ENCODE peak calls at places on chromosome 16, in ten cellular contexts. One of them, this sample, is unnamed. For H3K4me1, the result is how much of the 10 kb centered on the place peaks cover.

GRCh38 chr16:8346291-8346690 is 244.0 kb downstream of the TMEM114 start:
- DNase-seq in effector memory CD4-positive, alpha-beta T cell: no peak
- DNase-seq in heart left ventricle: no peak
- DNase-seq in GM23338: peak
- DNase-seq in prostate gland: no peak
- DNase-seq in SK-N-SH: no peak
- DNase-seq in H9: no peak
- DNase-seq in GM23248: peak
- DNase-seq in CD4-positive, CD25-positive, alpha-beta regulatory T cell: no peak
- DNase-seq in body of pancreas: peak
- DNase-seq in this sample: no peak

GRCh38 chr16:15960124-15960971 is 10.9 kb downstream of the ABCC1 start:
- DNase-seq in prostate gland: no peak
- DNase-seq in effector memory CD4-positive, alpha-beta T cell: no peak
- DNase-seq in GM23338: peak
- DNase-seq in SK-N-SH: no peak
- DNase-seq in CD4-positive, CD25-positive, alpha-beta regulatory T cell: no peak
- DNase-seq in body of pancreas: no peak
- DNase-seq in GM23248: no peak
- DNase-seq in H9: no peak
- DNase-seq in heart left ventricle: no peak
- DNase-seq in this sample: no peak

GRCh38 chr16:49274936-49275730 is 6.5 kb downstream of the CBLN1 start:
- DNase-seq in SK-N-SH: no peak
- DNase-seq in prostate gland: no peak
- DNase-seq in GM23338: peak
- DNase-seq in GM23248: no peak
- DNase-seq in body of pancreas: no peak
- DNase-seq in heart left ventricle: no peak
- DNase-seq in effector memory CD4-positive, alpha-beta T cell: no peak
- DNase-seq in H9: peak
- DNase-seq in CD4-positive, CD25-positive, alpha-beta regulatory T cell: no peak
- DNase-seq in this sample: no peak

GRCh38 chr16:50309527-50310307 is 43.4 kb downstream of the ADCY7 start:
- DNase-seq in GM23338: no peak
- DNase-seq in H9: no peak
- DNase-seq in SK-N-SH: peak
- DNase-seq in body of pancreas: no peak
- DNase-seq in GM23248: no peak
- DNase-seq in prostate gland: no peak
- DNase-seq in effector memory CD4-positive, alpha-beta T cell: no peak
- DNase-seq in heart left ventricle: no peak
- DNase-seq in CD4-positive, CD25-positive, alpha-beta regulatory T cell: no peak
- DNase-seq in this sample: no peak

GRCh38 chr16:23013484-23013883 is 135.8 kb downstream of the USP31 start:
- DNase-seq in effector memory CD4-positive, alpha-beta T cell: no peak
- DNase-seq in SK-N-SH: no peak
- DNase-seq in body of pancreas: no peak
- DNase-seq in H9: no peak
- DNase-seq in heart left ventricle: no peak
- DNase-seq in CD4-positive, CD25-positive, alpha-beta regulatory T cell: no peak
- DNase-seq in prostate gland: no peak
- DNase-seq in GM23338: peak
- DNase-seq in GM23248: peak
- DNase-seq in this sample: peak

GRCh38 chr16:31050280-31051030 is 17.1 kb downstream of the STX4 start:
- DNase-seq in GM23248: no peak
- DNase-seq in body of pancreas: no peak
- DNase-seq in SK-N-SH: no peak
- DNase-seq in heart left ventricle: no peak
- DNase-seq in H9: no peak
- DNase-seq in GM23338: peak
- DNase-seq in CD4-positive, CD25-positive, alpha-beta regulatory T cell: no peak
- DNase-seq in effector memory CD4-positive, alpha-beta T cell: no peak
- DNase-seq in prostate gland: no peak
- DNase-seq in this sample: no peak

GRCh38 chr16:20854963-20855362 is 45.2 kb downstream of the DCUN1D3 start:
- DNase-seq in heart left ventricle: no peak
- DNase-seq in H9: no peak
- DNase-seq in SK-N-SH: no peak
- DNase-seq in body of pancreas: no peak
- DNase-seq in GM23338: no peak
- DNase-seq in CD4-positive, CD25-positive, alpha-beta regulatory T cell: no peak
- DNase-seq in effector memory CD4-positive, alpha-beta T cell: no peak
- DNase-seq in GM23248: no peak
- DNase-seq in prostate gland: no peak
- DNase-seq in this sample: no peak

GRCh38 chr16:72094266-72094610 is 591 bp downstream of the DHX38 start:
- DNase-seq in body of pancreas: no peak
- DNase-seq in CD4-positive, CD25-positive, alpha-beta regulatory T cell: no peak
- DNase-seq in GM23248: peak
- DNase-seq in SK-N-SH: no peak
- DNase-seq in GM23338: peak
- DNase-seq in prostate gland: no peak
- DNase-seq in heart left ventricle: no peak
- DNase-seq in effector memory CD4-positive, alpha-beta T cell: no peak
- DNase-seq in H9: no peak
- DNase-seq in this sample: no peak

GRCh38 chr16:68083239-68083781 is 1.9 kb upstream of the NFATC3 start:
- DNase-seq in GM23338: no peak
- DNase-seq in heart left ventricle: no peak
- DNase-seq in prostate gland: no peak
- DNase-seq in SK-N-SH: no peak
- DNase-seq in CD4-positive, CD25-positive, alpha-beta regulatory T cell: no peak
- DNase-seq in body of pancreas: no peak
- DNase-seq in H9: no peak
- DNase-seq in GM23248: no peak
- DNase-seq in effector memory CD4-positive, alpha-beta T cell: no peak
- DNase-seq in this sample: no peak
- H3K4me1 ChIP-seq in GM23338: under half
- H3K4me1 ChIP-seq in heart left ventricle: half or more
- H3K4me1 ChIP-seq in prostate gland: under half
- H3K4me1 ChIP-seq in SK-N-SH: under half
- H3K4me1 ChIP-seq in CD4-positive, CD25-positive, alpha-beta regulatory T cell: half or more
- H3K4me1 ChIP-seq in body of pancreas: under half
- H3K4me1 ChIP-seq in H9: under half
- H3K4me1 ChIP-seq in GM23248: under half
- H3K4me1 ChIP-seq in effector memory CD4-positive, alpha-beta T cell: half or more
- H3K4me1 ChIP-seq in this sample: under half

GRCh38 chr16:75105306-75106061 is 11.1 kb downstream of the LDHD start:
- DNase-seq in body of pancreas: no peak
- DNase-seq in effector memory CD4-positive, alpha-beta T cell: no peak
- DNase-seq in GM23338: no peak
- DNase-seq in H9: peak
- DNase-seq in prostate gland: no peak
- DNase-seq in GM23248: peak
- DNase-seq in CD4-positive, CD25-positive, alpha-beta regulatory T cell: no peak
- DNase-seq in SK-N-SH: peak
- DNase-seq in heart left ventricle: no peak
- DNase-seq in this sample: no peak
- H3K4me1 ChIP-seq in body of pancreas: under half
- H3K4me1 ChIP-seq in effector memory CD4-positive, alpha-beta T cell: under half
- H3K4me1 ChIP-seq in GM23338: under half
- H3K4me1 ChIP-seq in H9: under half
- H3K4me1 ChIP-seq in prostate gland: under half
- H3K4me1 ChIP-seq in GM23248: under half
- H3K4me1 ChIP-seq in CD4-positive, CD25-positive, alpha-beta regulatory T cell: half or more
- H3K4me1 ChIP-seq in SK-N-SH: under half
- H3K4me1 ChIP-seq in heart left ventricle: under half
- H3K4me1 ChIP-seq in this sample: under half

GRCh38 chr16:58125781-58126335 is 3.3 kb downstream of the CFAP20 start:
- DNase-seq in heart left ventricle: no peak
- DNase-seq in H9: no peak
- DNase-seq in effector memory CD4-positive, alpha-beta T cell: no peak
- DNase-seq in GM23338: no peak
- DNase-seq in prostate gland: no peak
- DNase-seq in CD4-positive, CD25-positive, alpha-beta regulatory T cell: no peak
- DNase-seq in SK-N-SH: no peak
- DNase-seq in GM23248: peak
- DNase-seq in body of pancreas: no peak
- DNase-seq in this sample: no peak

GRCh38 chr16:58126451-58126968 is 2.7 kb downstream of the CFAP20 start:
- DNase-seq in GM23338: no peak
- DNase-seq in CD4-positive, CD25-positive, alpha-beta regulatory T cell: no peak
- DNase-seq in prostate gland: no peak
- DNase-seq in heart left ventricle: no peak
- DNase-seq in effector memory CD4-positive, alpha-beta T cell: no peak
- DNase-seq in body of pancreas: no peak
- DNase-seq in GM23248: peak
- DNase-seq in SK-N-SH: no peak
- DNase-seq in H9: no peak
- DNase-seq in this sample: no peak

GRCh38 chr16:58124601-58124915 is 4.6 kb downstream of the CFAP20 start:
- DNase-seq in effector memory CD4-positive, alpha-beta T cell: no peak
- DNase-seq in H9: no peak
- DNase-seq in CD4-positive, CD25-positive, alpha-beta regulatory T cell: no peak
- DNase-seq in body of pancreas: no peak
- DNase-seq in GM23338: no peak
- DNase-seq in GM23248: peak
- DNase-seq in prostate gland: no peak
- DNase-seq in heart left ventricle: no peak
- DNase-seq in SK-N-SH: no peak
- DNase-seq in this sample: no peak

GRCh38 chr16:58125041-58125440 is 4.1 kb downstream of the CFAP20 start:
- DNase-seq in CD4-positive, CD25-positive, alpha-beta regulatory T cell: no peak
- DNase-seq in effector memory CD4-positive, alpha-beta T cell: no peak
- DNase-seq in body of pancreas: no peak
- DNase-seq in GM23248: peak
- DNase-seq in GM23338: no peak
- DNase-seq in prostate gland: no peak
- DNase-seq in SK-N-SH: no peak
- DNase-seq in H9: no peak
- DNase-seq in heart left ventricle: no peak
- DNase-seq in this sample: no peak

DNA sequence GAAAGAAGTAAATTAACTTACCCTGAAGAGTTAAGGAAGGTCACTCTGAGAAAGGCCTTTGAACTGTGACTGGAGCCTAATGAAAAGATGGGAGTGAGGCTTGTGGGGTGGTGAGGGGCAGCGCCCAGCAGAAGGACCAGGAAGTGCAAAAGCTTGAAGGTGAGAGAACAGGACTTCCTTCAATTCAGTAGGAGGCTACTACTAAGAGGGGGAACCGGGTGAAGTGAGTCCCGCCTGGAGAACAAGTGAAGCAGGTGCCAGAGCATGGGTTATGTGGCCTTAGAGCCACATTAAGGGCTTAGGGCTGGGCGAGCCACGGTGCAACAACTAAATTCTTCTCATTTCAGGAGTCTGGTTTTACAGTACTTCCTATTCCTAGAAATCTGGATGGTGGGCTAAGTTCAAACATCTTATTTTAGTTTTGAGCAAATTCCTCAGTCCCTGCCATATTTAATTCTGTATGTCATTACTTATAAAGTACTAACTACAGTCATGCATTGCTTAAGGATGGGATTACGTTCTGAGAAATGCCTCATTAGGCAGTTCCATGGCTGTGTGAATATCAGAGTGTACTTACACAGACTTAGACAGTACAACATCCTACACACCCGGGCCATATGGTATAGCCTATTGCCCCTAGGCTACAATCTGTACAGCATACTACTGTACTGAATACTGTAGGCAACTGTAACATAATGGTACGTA is 5.1 kb downstream of the CFAP20 start:
- DNase-seq in CD4-positive, CD25-positive, alpha-beta regulatory T cell: no peak
- DNase-seq in GM23248: peak
- DNase-seq in prostate gland: no peak
- DNase-seq in heart left ventricle: no peak
- DNase-seq in SK-N-SH: no peak
- DNase-seq in H9: no peak
- DNase-seq in effector memory CD4-positive, alpha-beta T cell: no peak
- DNase-seq in GM23338: no peak
- DNase-seq in body of pancreas: no peak
- DNase-seq in this sample: no peak
- H3K4me1 ChIP-seq in CD4-positive, CD25-positive, alpha-beta regulatory T cell: half or more
- H3K4me1 ChIP-seq in GM23248: half or more
- H3K4me1 ChIP-seq in prostate gland: under half
- H3K4me1 ChIP-seq in heart left ventricle: half or more
- H3K4me1 ChIP-seq in SK-N-SH: under half
- H3K4me1 ChIP-seq in H9: under half
- H3K4me1 ChIP-seq in effector memory CD4-positive, alpha-beta T cell: under half
- H3K4me1 ChIP-seq in GM23338: under half
- H3K4me1 ChIP-seq in body of pancreas: half or more
- H3K4me1 ChIP-seq in this sample: half or more

DNA sequence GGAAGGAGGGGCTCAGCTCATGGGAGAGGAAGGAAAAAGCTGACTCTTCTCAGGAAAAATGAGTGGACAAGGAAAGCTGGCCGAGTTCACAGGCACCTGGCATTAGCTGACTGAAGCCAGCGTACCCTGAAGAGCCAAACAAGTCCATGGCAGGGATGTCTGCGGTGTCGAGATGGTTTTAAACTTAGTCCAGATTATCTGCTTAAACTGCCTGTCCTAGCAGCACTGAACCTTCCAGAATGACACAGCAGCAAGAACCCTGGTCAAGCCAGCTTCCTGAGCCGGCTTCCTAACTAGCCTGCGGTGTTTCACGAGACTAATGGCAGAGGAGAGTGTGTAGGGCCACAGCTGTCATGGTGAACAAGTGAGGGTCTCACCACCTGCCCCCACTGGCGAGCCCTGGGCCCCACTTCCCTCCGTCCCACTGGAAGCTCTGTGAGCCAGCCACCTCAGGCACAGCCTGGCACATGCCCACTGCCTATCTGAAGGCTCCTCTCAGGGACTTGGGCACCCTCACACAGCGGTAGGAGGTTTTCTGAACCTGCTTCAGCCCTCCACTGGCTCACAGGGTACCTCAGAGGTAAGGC is 28.8 kb upstream of the MTSS2 start:
- DNase-seq in SK-N-SH: no peak
- DNase-seq in CD4-positive, CD25-positive, alpha-beta regulatory T cell: no peak
- DNase-seq in heart left ventricle: no peak
- DNase-seq in GM23248: no peak
- DNase-seq in H9: no peak
- DNase-seq in body of pancreas: no peak
- DNase-seq in prostate gland: no peak
- DNase-seq in effector memory CD4-positive, alpha-beta T cell: no peak
- DNase-seq in GM23338: no peak
- DNase-seq in this sample: no peak
- H3K4me1 ChIP-seq in SK-N-SH: under half
- H3K4me1 ChIP-seq in CD4-positive, CD25-positive, alpha-beta regulatory T cell: under half
- H3K4me1 ChIP-seq in heart left ventricle: under half
- H3K4me1 ChIP-seq in GM23248: under half
- H3K4me1 ChIP-seq in H9: under half
- H3K4me1 ChIP-seq in body of pancreas: under half
- H3K4me1 ChIP-seq in prostate gland: under half
- H3K4me1 ChIP-seq in effector memory CD4-positive, alpha-beta T cell: under half
- H3K4me1 ChIP-seq in GM23338: under half
- H3K4me1 ChIP-seq in this sample: under half